ENCODE peak calls at places on chromosomes 16 and 17, in five cellular contexts. C is heart right ventricle, S is hepatocyte, N is endodermal cell, P is left ventricle myocardium inferior. V is an unnamed sample.

GRCh38 chr16:5412721-5413120 is 315.1 kb upstream of the EEF2KMT start:
- DNase-seq in P (no peak), N (peak), S (no peak), C (no peak), V (no peak)

GRCh38 chr17:2939714-2940351 is 123.6 kb downstream of the OR1D5 start:
- DNase-seq in C (peak), P (peak), S (no peak), N (no peak), V (no peak)

GRCh38 chr16:53518550-53519416 is 15.8 kb upstream of the AKTIP start:
- DNase-seq in S (no peak), C (no peak), P (no peak), N (no peak), V (peak)

GRCh38 chr17:2094891-2095535 is 40.1 kb downstream of the HIC1 start:
- DNase-seq in C (peak), N (peak), S (peak), P (peak), V (peak)

GRCh38 chr17:61064087-61064951 is 335.3 kb upstream of the TBX2 start:
- DNase-seq in N (no peak), C (no peak), P (no peak), S (no peak), V (peak)

GRCh38 chr16:11792404-11793260 is 4.4 kb downstream of the ZC3H7A start:
- DNase-seq in C (no peak), P (no peak), N (no peak), S (peak), V (no peak)

GRCh38 chr16:53614346-53614745 is 89.3 kb downstream of the RPGRIP1L start:
- DNase-seq in C (no peak), P (no peak), N (no peak), S (no peak), V (peak)

GRCh38 chr16:66344533-66345145 is 21.9 kb upstream of the CDH5 start:
- DNase-seq in P (no peak), C (no peak), N (peak), S (peak), V (peak)

GRCh38 chr16:13994239-13995106 is 74.5 kb downstream of the ERCC4 start:
- DNase-seq in N (no peak), C (no peak), S (no peak), P (no peak), V (no peak)

GRCh38 chr16:75254359-75254837 is 3.0 kb upstream of the BCAR1 start:
- DNase-seq in S (peak), N (peak), P (no peak), C (peak), V (peak)

GRCh38 chr16:84195201-84196093 is 4.5 kb downstream of the ADAD2 start:
- DNase-seq in S (peak), C (no peak), P (no peak), N (no peak), V (no peak)

GRCh38 chr17:37220609-37220953 is 155.2 kb upstream of the C17orf78 start:
- DNase-seq in S (peak), P (no peak), C (no peak), N (peak), V (peak)

GRCh38 chr17:50564916-50565315 is 4.4 kb downstream of the CACNA1G start:
- DNase-seq in S (peak), C (peak), P (peak), N (no peak), V (peak)

GRCh38 chr17:21285164-21286065 is 904 bp downstream of the MAP2K3 start:
- DNase-seq in P (no peak), C (no peak), S (peak), N (peak), V (peak)

GRCh38 chr17:76419576-76420245 is 33.2 kb downstream of the UBE2O start:
- DNase-seq in C (no peak), N (no peak), S (no peak), P (no peak), V (no peak)

GRCh38 chr17:67421869-67422273 is 44.8 kb downstream of the PITPNC1 start:
- DNase-seq in S (no peak), N (no peak), P (no peak), C (no peak), V (peak)

GRCh38 chr16:31513884-31514283 is 5.7 kb upstream of the RUSF1 start:
- DNase-seq in P (no peak), C (no peak), S (no peak), N (no peak), V (no peak)

GRCh38 chr16:11418506-11418905 is 73.2 kb downstream of the RMI2 start:
- DNase-seq in C (no peak), S (no peak), N (no peak), P (no peak), V (no peak)

GRCh38 chr16:3171181-3171854 is 16.7 kb upstream of the OR1F1 start:
- DNase-seq in C (no peak), N (no peak), P (no peak), S (no peak), V (no peak)

GRCh38 chr17:835263-835662 is 53.1 kb downstream of the MRM3 start:
- DNase-seq in S (peak), C (no peak), N (peak), P (no peak), V (peak)

GRCh38 chr17:77354420-77354720 is 213.6 kb downstream of the SEC14L1 start:
- DNase-seq in S (no peak), N (peak), P (no peak), C (no peak), V (no peak)

GRCh38 chr17:69733171-69734014 is 318.9 kb downstream of the MAP2K6 start:
- DNase-seq in C (peak), P (peak), N (no peak), S (peak), V (peak)

GRCh38 chr17:58315281-58315711 is 13.3 kb downstream of the TSPOAP1 start:
- DNase-seq in P (no peak), S (no peak), C (no peak), N (no peak), V (no peak)

GRCh38 chr17:70050192-70050591 is 24.8 kb upstream of the KCNJ16 start:
- DNase-seq in P (no peak), N (no peak), S (no peak), C (no peak), V (no peak)

GRCh38 chr16:16144416-16144815 is 78.9 kb downstream of the ABCC6 start:
- DNase-seq in C (no peak), P (no peak), S (no peak), N (no peak), V (no peak)

GRCh38 chr17:350706-351435 is 1.7 kb downstream of the RPH3AL start:
- DNase-seq in C (peak), P (peak), N (peak), S (peak), V (peak)

GRCh38 chr17:31593806-31594205 is 202.3 kb downstream of the RAB11FIP4 start:
- DNase-seq in S (no peak), P (peak), C (no peak), N (no peak), V (no peak)

GRCh38 chr16:19210968-19211367 is 42.9 kb downstream of the SYT17 start:
- DNase-seq in P (no peak), C (no peak), N (no peak), S (no peak), V (no peak)

GRCh38 chr16:15574614-15574948 is 68.4 kb downstream of the MARF1 start:
- DNase-seq in C (no peak), P (no peak), N (no peak), S (no peak), V (no peak)

GRCh38 chr17:2050246-2050866 is 4.5 kb upstream of the HIC1 start:
- DNase-seq in C (peak), S (peak), N (peak), P (peak), V (peak)

GRCh38 chr17:81676906-81677305 is 6.7 kb downstream of the ARL16 start:
- DNase-seq in P (no peak), S (no peak), N (peak), C (no peak), V (no peak)

GRCh38 chr16:90007015-90007414 is 12.2 kb downstream of the DBNDD1 start:
- DNase-seq in C (no peak), N (no peak), P (no peak), S (no peak), V (no peak)

GRCh38 chr16:85940214-85940613 is 41.3 kb downstream of the IRF8 start:
- DNase-seq in S (peak), P (no peak), N (no peak), C (no peak), V (no peak)

GRCh38 chr16:72796222-72796621 is 251.7 kb downstream of the ZFHX3 start:
- DNase-seq in P (no peak), N (no peak), S (no peak), C (no peak), V (no peak)

GRCh38 chr16:31439519-31439918 is 3.1 kb downstream of the ZNF843 start:
- DNase-seq in N (no peak), S (no peak), P (no peak), C (no peak), V (no peak)

GRCh38 chr17:63304704-63305261 is 141.3 kb downstream of the CYB561 start:
- DNase-seq in S (no peak), C (no peak), P (no peak), N (peak), V (no peak)

GRCh38 chr17:30225112-30225511 is 10.4 kb downstream of the SLC6A4 start:
- DNase-seq in N (no peak), S (no peak), C (no peak), P (no peak), V (no peak)

GRCh38 chr16:82088483-82088882 is 53.4 kb downstream of the HSD17B2 start:
- DNase-seq in P (no peak), N (no peak), C (no peak), S (no peak), V (no peak)

GRCh38 chr16:77553130-77553529 is 118.3 kb upstream of the ADAMTS18 start:
- DNase-seq in N (no peak), C (no peak), S (no peak), P (no peak), V (no peak)

GRCh38 chr17:18037482-18037881 is 1.5 kb downstream of the ATPAF2 start:
- DNase-seq in S (no peak), C (no peak), P (no peak), N (no peak), V (no peak)

DNA sequence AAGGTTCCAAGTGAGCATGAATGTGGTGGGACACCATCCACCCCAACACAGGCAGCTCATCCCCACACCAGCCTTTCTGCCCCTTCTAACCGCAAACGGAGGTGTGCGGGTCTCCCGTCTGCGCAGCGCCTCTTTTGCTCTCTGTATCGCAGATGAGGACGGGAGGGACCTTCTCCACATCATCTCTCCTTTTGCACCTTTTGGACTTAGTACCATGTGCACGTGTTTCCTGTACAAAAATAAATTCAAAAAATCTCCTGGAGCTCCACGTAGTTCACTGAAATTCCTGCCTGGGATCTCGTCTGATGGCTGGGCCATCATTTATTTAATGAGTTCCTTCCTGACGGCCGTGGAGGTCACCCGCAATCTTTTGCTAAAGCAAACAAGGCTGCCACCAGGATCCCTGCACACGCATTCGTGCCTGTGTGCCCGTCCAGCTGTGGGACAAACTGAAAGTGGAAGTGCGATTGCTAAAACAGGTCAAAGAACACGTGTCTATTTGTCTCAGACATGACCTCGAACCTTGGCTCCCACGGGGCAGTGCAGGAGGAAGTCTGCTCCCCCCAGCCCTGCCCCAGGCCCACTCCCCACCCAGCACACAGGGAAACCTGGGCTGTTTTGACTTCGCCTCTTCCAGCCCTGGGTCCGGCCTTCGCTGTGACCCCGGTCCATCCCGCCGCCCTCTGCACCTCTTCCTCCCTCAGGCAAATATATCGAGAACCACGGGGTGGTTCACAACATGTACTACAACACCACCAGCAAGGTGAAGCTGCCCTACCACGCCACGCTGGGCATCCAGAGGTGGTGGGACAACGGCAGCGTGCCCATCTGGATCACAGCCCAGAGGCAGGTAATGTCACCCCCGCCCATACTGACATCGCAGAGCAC is 2.3 kb downstream of the ENPP7 start:
- DNase-seq in N (no peak), S (no peak), C (no peak), P (no peak), V (no peak)
- TF ChIP-seq CTCF in N (no peak), S (no peak), C (no peak), P (no peak), V (no peak)

GRCh38 chr17:13025687-13026086 is 7.9 kb upstream of the ELAC2 start:
- DNase-seq in N (no peak), P (no peak), S (no peak), C (no peak), V (no peak)

GRCh38 chr17:13024033-13024432 is 6.2 kb upstream of the ELAC2 start:
- DNase-seq in S (no peak), C (no peak), P (no peak), N (no peak), V (no peak)

GRCh38 chr17:13025264-13025627 is 7.4 kb upstream of the ELAC2 start:
- DNase-seq in P (no peak), S (no peak), N (no peak), C (no peak), V (no peak)

GRCh38 chr17:13027246-13027645 is 9.4 kb upstream of the ELAC2 start:
- DNase-seq in S (no peak), C (no peak), P (no peak), N (no peak), V (peak)

DNA sequence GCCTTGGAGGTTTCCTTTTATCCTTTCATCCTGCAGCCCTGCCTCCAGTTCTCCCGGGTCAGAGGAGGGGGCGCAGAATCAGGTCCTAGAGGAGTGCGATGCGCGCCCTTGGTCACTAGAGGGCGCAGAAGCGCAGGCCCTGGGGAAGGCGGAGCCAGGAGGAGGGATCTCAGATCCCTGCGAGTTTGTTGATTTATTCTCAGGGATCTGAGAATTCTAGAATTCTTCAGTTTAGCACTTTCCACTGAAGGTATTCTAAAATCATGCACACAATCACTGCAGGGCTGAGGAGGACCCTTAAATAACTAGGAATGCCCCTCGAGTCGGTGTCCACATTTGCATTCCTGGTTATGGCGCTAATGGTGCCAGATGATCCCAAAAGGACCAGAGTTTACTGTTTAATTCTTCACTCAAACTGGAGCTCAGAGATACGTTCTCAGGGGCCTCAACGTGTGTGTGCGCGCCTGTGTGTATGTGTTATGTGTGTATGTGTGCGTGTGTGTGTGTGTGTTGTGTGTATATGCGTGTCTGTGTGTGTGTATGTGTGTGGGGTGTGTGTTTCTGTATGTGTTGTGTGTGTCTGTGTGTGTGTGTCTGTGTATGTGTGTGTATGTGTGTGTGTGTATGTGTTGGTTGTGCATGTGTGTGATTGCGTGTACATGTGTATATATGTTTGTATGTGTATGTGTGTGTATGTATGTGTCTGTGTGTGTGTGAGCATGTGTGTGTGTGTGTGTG is 6.9 kb upstream of the ELAC2 start:
- DNase-seq in S (peak), P (peak), C (peak), N (peak), V (peak)
- H3K4me3 ChIP-seq in S (no peak), P (peak), C (no peak), N (no peak), V (peak)

GRCh38 chr16:23505942-23506605 is 4.2 kb downstream of the GGA2 start:
- DNase-seq in S (no peak), C (no peak), P (no peak), N (no peak), V (peak)
- TF ChIP-seq CTCF in S (no peak), C (no peak), P (no peak), N (no peak), V (no peak)

GRCh38 chr17:40113961-40114272 is 7.9 kb upstream of the MSL1 start:
- DNase-seq in P (no peak), N (no peak), C (no peak), S (no peak), V (no peak)
- H3K4me3 ChIP-seq in P (peak), N (peak), C (peak), S (no peak), V (no peak)